ENCODE peak calls at places on chromosomes 2 and 18, in four cellular contexts. Z is endothelial cell of umbilical vein, H is HepG2, I is GM12878. O is an unnamed sample.

GRCh38 chr2:203280428-203281064 is 41.7 kb downstream of the CYP20A1 start:
- DNase-seq in H (no peak), I (no peak), Z (peak; percentile 96), O (no peak)

GRCh38 chr2:159124441-159124911 is 156.0 kb downstream of the TANC1 start:
- DNase-seq in I (no peak), Z (peak; percentile 92), H (peak; percentile 59), O (peak; percentile 68)

GRCh38 chr2:37326285-37326684 is 1.7 kb upstream of the PRKD3 start:
- DNase-seq in Z (peak; percentile 57), H (no peak), I (no peak), O (no peak)

GRCh38 chr18:59662008-59662701 is 35.1 kb downstream of the CCBE1 start:
- DNase-seq in Z (no peak), I (no peak), H (no peak), O (no peak)

GRCh38 chr2:88831071-88831791 is 139.8 kb downstream of the RPIA start:
- DNase-seq in Z (peak; percentile 14), I (no peak), H (no peak), O (no peak)

GRCh38 chr2:171754254-171754939 is 67.1 kb downstream of the DYNC1I2 start:
- DNase-seq in Z (no peak), I (no peak), H (no peak), O (no peak)

GRCh38 chr2:20235655-20236302 is 10.8 kb upstream of the SDC1 start:
- DNase-seq in I (no peak), H (no peak), Z (no peak), O (no peak)

GRCh38 chr2:240957656-240958365 is 40.6 kb upstream of the SNED1 start:
- DNase-seq in I (no peak), Z (no peak), H (peak; percentile 33), O (no peak)

GRCh38 chr18:63679820-63680606 is 18.3 kb upstream of the SERPINB3 start:
- DNase-seq in H (no peak), Z (no peak), I (no peak), O (no peak)

GRCh38 chr18:825891-826585 is 14.0 kb upstream of the YES1 start:
- DNase-seq in I (no peak), H (no peak), Z (no peak), O (peak; percentile 38)

GRCh38 chr18:824179-824578 is 12.1 kb upstream of the YES1 start:
- DNase-seq in Z (no peak), I (no peak), H (peak; percentile 44), O (peak; percentile 26)

GRCh38 chr18:829432-829831 is 17.4 kb upstream of the YES1 start:
- DNase-seq in Z (no peak), H (no peak), I (no peak), O (no peak)

GRCh38 chr18:830315-830901 is 18.4 kb upstream of the YES1 start:
- DNase-seq in Z (peak; percentile 96), I (no peak), H (no peak), O (peak; percentile 55)

DNA sequence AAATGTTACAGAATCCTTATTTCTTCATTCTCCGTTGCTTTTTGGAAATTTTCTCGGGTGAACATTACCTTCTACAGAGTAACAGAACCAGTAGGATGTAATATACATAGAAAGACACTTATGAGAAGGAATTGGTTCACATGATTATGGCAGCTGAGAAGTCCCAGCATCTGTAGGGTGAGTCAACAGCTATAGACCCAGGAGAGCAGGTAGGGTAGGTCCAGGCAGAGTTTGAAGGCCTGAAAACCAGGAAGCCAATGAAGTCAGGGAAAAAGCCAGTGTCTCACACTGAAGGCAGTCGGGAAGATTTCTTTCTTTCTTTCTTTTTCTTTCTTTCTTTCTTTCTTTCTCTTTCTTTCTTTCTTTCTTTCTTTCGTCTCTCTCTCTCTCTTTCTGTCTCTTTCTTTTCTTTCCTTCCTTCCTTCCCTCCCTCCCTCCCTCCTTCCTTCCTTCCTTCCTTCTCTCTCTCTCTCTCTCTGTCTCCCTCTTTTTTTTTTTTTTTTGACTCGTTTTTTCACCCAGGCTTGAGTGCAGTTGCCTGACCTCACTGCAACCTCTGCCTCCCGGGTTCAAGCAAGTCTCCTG is 15.1 kb upstream of the YES1 start:
- DNase-seq in I (no peak), H (no peak), Z (no peak), O (no peak)
- TF ChIP-seq MYC in I (no peak), H (no peak), Z (no peak), O (no peak)

GRCh38 chr2:222301296-222301997 is 2.6 kb upstream of the PAX3 start:
- DNase-seq in I (no peak), Z (no peak), H (no peak), O (no peak)
- TF ChIP-seq EZH2 in I (no peak), Z (peak; percentile 63), H (no peak), O (no peak)

GRCh38 chr18:56716692-56717146 is 65.6 kb downstream of the WDR7 start:
- DNase-seq in H (no peak), Z (no peak), I (peak; percentile 12), O (no peak)
- TF ChIP-seq MYC in H (no peak), Z (no peak), I (no peak), O (no peak)

GRCh38 chr2:63841254-63842022 is at the start of gene UGP2:
- DNase-seq in H (peak; percentile 90), I (peak; percentile 62), Z (peak; percentile 92), O (peak; percentile 81)
- TF ChIP-seq EZH2 in H (no peak), I (no peak), Z (no peak), O (no peak)

GRCh38 chr2:162424816-162425215 is 80.9 kb downstream of the GCA start:
- DNase-seq in I (no peak), Z (no peak), H (no peak), O (no peak)

DNA sequence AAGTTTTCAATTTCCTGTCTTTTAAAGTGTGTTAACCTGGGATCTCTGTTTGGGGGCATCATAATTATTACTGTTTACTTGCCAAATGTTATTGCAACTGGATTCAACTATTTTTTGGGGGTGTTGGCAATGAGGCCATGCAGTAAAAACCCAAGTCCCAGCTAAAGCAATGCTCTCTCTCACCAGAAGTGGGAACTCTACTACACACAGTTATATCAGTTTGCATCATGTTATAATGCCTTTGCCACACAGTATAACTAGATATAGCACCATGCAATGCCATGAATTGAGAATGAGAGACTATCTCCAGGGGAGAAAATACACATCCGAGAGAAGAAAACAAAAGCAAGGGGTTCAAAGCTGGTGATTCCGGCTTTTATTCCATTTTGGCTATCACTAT is 79.0 kb downstream of the GCA start:
- DNase-seq in I (no peak), H (no peak), Z (no peak), O (no peak)
- TF ChIP-seq MYC in I (no peak), H (no peak), Z (no peak), O (no peak)

GRCh38 chr2:176084629-176085119 is 912 bp upstream of the EVX2 start:
- DNase-seq in H (no peak), I (no peak), Z (no peak), O (no peak)

GRCh38 chr2:176081451-176081992 is 2.2 kb downstream of the EVX2 start:
- DNase-seq in I (no peak), Z (no peak), H (no peak), O (no peak)

GRCh38 chr2:176083796-176084261 is at the start of gene EVX2:
- DNase-seq in H (no peak), I (no peak), Z (no peak), O (no peak)

GRCh38 chr2:176081993-176082884 is 1.5 kb downstream of the EVX2 start:
- DNase-seq in Z (no peak), H (no peak), I (no peak), O (no peak)

DNA sequence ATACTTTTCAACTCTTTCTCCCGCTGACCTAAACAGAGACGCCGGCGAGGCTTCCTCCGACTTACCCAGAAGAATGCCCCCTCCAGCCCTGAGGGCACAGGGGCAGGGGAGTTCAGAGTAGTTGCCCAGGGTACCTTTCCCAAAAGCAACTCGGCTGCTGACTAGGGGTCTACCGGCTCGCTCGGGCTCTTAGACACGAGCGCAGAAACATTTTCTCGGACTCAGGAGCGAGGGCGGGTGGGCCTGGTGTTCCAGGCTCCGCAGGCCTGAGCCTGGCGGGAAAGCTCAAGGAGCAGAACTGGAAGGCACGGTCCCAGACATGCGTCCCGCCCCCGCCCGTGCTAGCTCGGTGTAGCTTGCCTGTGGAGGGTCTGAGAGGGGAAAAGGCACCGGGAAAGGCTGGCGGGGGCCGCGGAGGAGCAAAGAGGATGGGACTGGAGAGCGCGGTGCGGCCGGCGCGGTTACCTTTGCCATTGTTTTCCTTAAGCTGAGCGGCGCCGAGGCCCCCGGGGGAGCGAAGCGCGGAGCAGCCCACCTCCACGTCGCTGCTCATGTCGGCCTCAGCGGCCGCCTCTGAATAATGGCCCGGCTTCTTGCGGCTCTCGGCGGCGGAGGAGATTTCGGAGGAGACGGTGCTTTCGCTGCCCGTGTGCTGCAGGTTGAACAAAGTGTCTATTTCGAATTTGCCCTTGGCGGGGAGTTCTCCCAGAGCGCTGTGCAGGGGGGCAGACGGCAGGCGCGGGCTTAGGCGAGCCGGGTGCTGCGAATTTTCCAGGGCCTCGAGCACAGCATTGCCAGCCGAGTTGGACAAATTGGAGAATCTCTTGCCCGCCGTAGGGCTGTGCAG is 654 bp downstream of the EVX2 start:
- DNase-seq in I (no peak), Z (no peak), H (no peak), O (no peak)
- TF ChIP-seq EZH2 in I (no peak), Z (peak; percentile 98), H (peak; percentile 7), O (no peak)

GRCh38 chr18:27688581-27688980 is 488.3 kb downstream of the CDH2 start:
- DNase-seq in I (no peak), H (no peak), Z (no peak), O (no peak)
- TF ChIP-seq MYC in I (no peak), H (no peak), Z (no peak), O (no peak)

GRCh38 chr2:25418944-25419677 is 77.4 kb upstream of the DNMT3A start:
- DNase-seq in H (no peak), Z (no peak), I (peak; percentile 95), O (no peak)
- TF ChIP-seq EZH2 in H (no peak), Z (no peak), I (no peak), O (no peak)

O was measured in K562.